ENCODE peak calls at places on chromosomes 5 and 9, in eight cellular contexts. G is A549; T is GM20000; V is NCI-H2081; C is fibroblast of lung; E is A172; Q is stimulated activated CD8-positive, alpha-beta memory T cell treated with anti-CD3 and anti-CD28 coated beads, Interleukin-7, amount 100 ng/mL, for 48 hours; X is AG04449. I is an unnamed sample.

GRCh38 chr9:121636411-121636865 is 15.0 kb upstream of the DAB2IP start:
- DNase-seq in C (peak), Q (no peak), V (no peak), X (peak), T (no peak), E (no peak), G (no peak), I (no peak)

GRCh38 chr5:178331491-178331981 is 98.9 kb upstream of the PHYKPL start:
- DNase-seq in Q (no peak), E (no peak), T (no peak), X (no peak), V (no peak), C (no peak), G (no peak), I (no peak)

GRCh38 chr5:99122976-99123375 is 194.2 kb upstream of the CHD1 start:
- DNase-seq in V (no peak), C (peak), X (no peak), G (no peak), E (peak), T (no peak), Q (no peak), I (no peak)

GRCh38 chr5:74035521-74035937 is 409.5 kb downstream of the ARHGEF28 start:
- DNase-seq in X (no peak), C (peak), G (peak), T (peak), E (peak), V (peak), Q (no peak), I (peak)

GRCh38 chr5:172602712-172603289 is 38.3 kb upstream of the NEURL1B start:
- DNase-seq in X (no peak), C (no peak), V (no peak), T (no peak), E (no peak), Q (no peak), G (no peak), I (no peak)

GRCh38 chr5:159331099-159331973 is 1.0 kb upstream of the IL12B start:
- DNase-seq in Q (no peak), C (peak), X (no peak), E (peak), V (peak), T (peak), G (peak), I (no peak)

GRCh38 chr9:82148849-82149544 is 160.4 kb downstream of the SPATA31D1 start:
- DNase-seq in E (no peak), G (no peak), X (peak), Q (no peak), T (no peak), C (peak), V (peak), I (no peak)

GRCh38 chr9:93127395-93127911 is 6.6 kb downstream of the NINJ1 start:
- DNase-seq in T (no peak), C (peak), X (no peak), V (no peak), Q (no peak), G (no peak), E (no peak), I (no peak)

GRCh38 chr5:113202904-113203716 is 226.5 kb downstream of the DCP2 start:
- DNase-seq in Q (no peak), V (no peak), E (no peak), G (no peak), C (peak), X (no peak), T (no peak), I (no peak)

GRCh38 chr9:127091526-127091925 is 30.9 kb downstream of the ANGPTL2 start:
- DNase-seq in C (no peak), V (no peak), Q (no peak), E (no peak), X (no peak), T (no peak), G (no peak), I (no peak)

GRCh38 chr9:79129865-79130480 is 441.8 kb upstream of the TLE4 start:
- DNase-seq in C (peak), E (peak), T (no peak), X (no peak), V (peak), Q (no peak), G (peak), I (peak)

GRCh38 chr5:6708814-6709213 is 4.4 kb upstream of the TENT4A start:
- DNase-seq in Q (no peak), V (no peak), E (no peak), G (no peak), C (no peak), T (no peak), X (no peak), I (no peak)

GRCh38 chr5:56910123-56910951 is 941 bp downstream of the SETD9 start:
- DNase-seq in E (peak), T (peak), C (peak), V (peak), G (no peak), Q (no peak), X (no peak), I (no peak)

GRCh38 chr5:176700239-176700847 is 53.1 kb downstream of the TSPAN17 start:
- DNase-seq in C (no peak), X (no peak), G (peak), V (peak), Q (no peak), E (no peak), T (no peak), I (peak)

GRCh38 chr9:110041452-110041851 is 166.5 kb downstream of the C9orf152 start:
- DNase-seq in V (no peak), G (no peak), X (no peak), T (no peak), C (no peak), Q (no peak), E (no peak), I (no peak)

GRCh38 chr9:128771094-128771721 is 519 bp downstream of the ZER1 start:
- DNase-seq in C (peak), G (no peak), Q (no peak), X (no peak), T (no peak), E (peak), V (peak), I (peak)

GRCh38 chr5:171615201-171616001 is 170.2 kb upstream of the SMIM23 start:
- DNase-seq in Q (no peak), X (no peak), G (no peak), V (no peak), C (peak), E (no peak), T (no peak), I (no peak)

GRCh38 chr5:14600846-14601245 is 19.3 kb downstream of the OTULINL start:
- DNase-seq in T (no peak), V (no peak), C (no peak), E (no peak), G (no peak), X (no peak), Q (no peak), I (no peak)

GRCh38 chr5:169394371-169394770 is 93.4 kb upstream of the SLIT3 start:
- DNase-seq in G (no peak), T (no peak), E (no peak), Q (no peak), V (no peak), X (no peak), C (no peak), I (no peak)

GRCh38 chr9:518540-518939 is 303.9 kb downstream of the DOCK8 start:
- DNase-seq in E (no peak), X (no peak), V (no peak), G (no peak), Q (no peak), T (no peak), C (no peak), I (no peak)

GRCh38 chr5:96081276-96081858 is 119.7 kb upstream of the ELL2 start:
- DNase-seq in C (no peak), T (no peak), G (no peak), X (no peak), E (no peak), Q (no peak), V (no peak), I (no peak)

GRCh38 chr5:135100431-135100830 is 66.4 kb upstream of the PITX1 start:
- DNase-seq in T (no peak), X (no peak), G (no peak), E (no peak), Q (no peak), V (no peak), C (no peak), I (no peak)

I was measured in T47D.